ENCODE peak calls at places on chromosome 16, in nine cellular contexts. R is stimulated activated CD8-positive, alpha-beta memory T cell treated with anti-CD3 and anti-CD28 coated beads, Interleukin-15, amount 100 ng/mL, for 24 hours; W is stimulated activated CD4-positive, alpha-beta T cell treated with anti-CD3 and anti-CD28 coated beads, Interleukin-1b, Interleukin-23, amount 100 ng/mL, for 1 hour; H is osteocyte; C is hepatic stellate cell; K is mesendoderm; P is GM04503; Y is adipocyte; G is EL. F is an unnamed sample.
A peak's percentile ranks its signal among the peaks of the same experiment; 100 is the strongest.

GRCh38 chr16:64339052-64339770 is 782.7 kb downstream of the CDH11 start:
- DNase-seq in R (no peak), W (no peak), H (no peak), C (peak; percentile 37), K (peak; percentile 2), P (peak; percentile 74), Y (no peak), G (peak; percentile 89), F (no peak)

GRCh38 chr16:81181013-81181720 is 57.3 kb upstream of the BCO1 start:
- DNase-seq in R (no peak), W (no peak), H (peak; percentile 91), C (peak; percentile 91), K (peak; percentile 99), P (peak; percentile 94), Y (peak; percentile 96), G (peak; percentile 99), F (peak; percentile 81)

GRCh38 chr16:12271006-12271405 is 294.5 kb downstream of the SNX29 start:
- DNase-seq in R (no peak), W (no peak), H (no peak), C (peak; percentile 32), K (peak; percentile 79), P (peak; percentile 5), Y (peak; percentile 1), G (peak; percentile 59), F (no peak)

GRCh38 chr16:57992084-57992483 is 8.4 kb downstream of the ZNF319 start:
- DNase-seq in R (no peak), W (no peak), H (no peak), C (no peak), K (no peak), P (no peak), Y (no peak), G (no peak), F (no peak)

GRCh38 chr16:13527332-13527731 is 392.6 kb upstream of the ERCC4 start:
- DNase-seq in R (no peak), W (no peak), H (no peak), C (no peak), K (no peak), P (no peak), Y (no peak), G (no peak), F (no peak)

GRCh38 chr16:89268987-89269735 is 51.7 kb downstream of the ZNF778 start:
- DNase-seq in R (no peak), W (no peak), H (no peak), C (peak; percentile 50), K (no peak), P (no peak), Y (peak; percentile 55), G (peak; percentile 61), F (no peak)

GRCh38 chr16:55703003-55704001 is 47.5 kb downstream of the SLC6A2 start:
- DNase-seq in R (no peak), W (no peak), H (no peak), C (peak; percentile 45), K (peak; percentile 62), P (no peak), Y (peak; percentile 88), G (peak; percentile 46), F (no peak)

GRCh38 chr16:75206749-75207451 is at the start of gene CTRB2:
- DNase-seq in R (no peak), W (no peak), H (no peak), C (no peak), K (no peak), P (no peak), Y (no peak), G (no peak), F (no peak)

GRCh38 chr16:53865492-53865863 is 161.5 kb downstream of the FTO start:
- DNase-seq in R (no peak), W (no peak), H (no peak), C (no peak), K (peak; percentile 85), P (no peak), Y (peak; percentile 33), G (peak; percentile 7), F (no peak)

GRCh38 chr16:85562102-85562786 is 50.9 kb upstream of the GSE1 start:
- DNase-seq in R (no peak), W (no peak), H (no peak), C (no peak), K (peak; percentile 84), P (no peak), Y (no peak), G (no peak), F (no peak)

GRCh38 chr16:318628-319027 is 33.9 kb downstream of the AXIN1 start:
- DNase-seq in R (no peak), W (no peak), H (no peak), C (no peak), K (peak; percentile 81), P (no peak), Y (no peak), G (no peak), F (no peak)